ENCODE peak calls at places on chromosomes 3 and 15, in seven cellular contexts. N is Calu3; R is SK-N-SH; I is activated CD8-positive, alpha-beta T cell treated with anti-CD3 and anti-CD28 coated beads for 36 hours; G is mucosa of descending colon; Q is dorsolateral prefrontal cortex; W is glutamatergic neuron. V is an unnamed sample.

GRCh38 chr3:47423548-47424145 is 42.8 kb downstream of the PTPN23 start:
- DNase-seq in N (no peak), R (no peak), I (no peak), G (peak), Q (no peak), W (no peak), V (no peak)

GRCh38 chr15:65916664-65917406 is 47.5 kb downstream of the RAB11A start:
- DNase-seq in N (peak), R (peak), I (peak), G (peak), Q (peak), W (peak), V (no peak)

GRCh38 chr15:39434751-39435238 is 146.1 kb upstream of the THBS1 start:
- DNase-seq in N (no peak), R (no peak), I (no peak), G (no peak), Q (no peak), W (no peak), V (no peak)

GRCh38 chr3:46406786-46407611 is at the start of the genes CCR5AS and CCRL2:
- DNase-seq in N (peak), R (no peak), I (peak), G (peak), Q (no peak), W (no peak), V (no peak)

GRCh38 chr15:80568298-80568697 is 126.8 kb upstream of the ABHD17C start:
- DNase-seq in N (no peak), R (no peak), I (peak), G (no peak), Q (no peak), W (no peak), V (no peak)

GRCh38 chr15:27342991-27343390 is 372.0 kb downstream of the GABRG3 start:
- DNase-seq in N (no peak), R (peak), I (no peak), G (no peak), Q (no peak), W (no peak), V (no peak)

GRCh38 chr3:161342629-161343028 is 28.7 kb downstream of the SPTSSB start:
- DNase-seq in N (no peak), R (no peak), I (no peak), G (no peak), Q (no peak), W (no peak), V (no peak)

GRCh38 chr3:122992628-122993570 is 34.7 kb downstream of the SEMA5B start:
- DNase-seq in N (no peak), R (peak), I (no peak), G (no peak), Q (peak), W (no peak), V (no peak)

GRCh38 chr3:171049831-171050444 is 23.4 kb upstream of the SLC2A2 start:
- DNase-seq in N (peak), R (peak), I (peak), G (peak), Q (peak), W (peak), V (no peak)

GRCh38 chr3:126351086-126351770 is 6.0 kb downstream of the KLF15 start:
- DNase-seq in N (no peak), R (no peak), I (no peak), G (peak), Q (peak), W (peak), V (no peak)

GRCh38 chr15:49134683-49135341 is 20.6 kb downstream of the COPS2 start:
- DNase-seq in N (no peak), R (no peak), I (no peak), G (no peak), Q (no peak), W (no peak), V (no peak)

GRCh38 chr3:129418041-129418973 is 10.1 kb downstream of the EFCAB12 start:
- DNase-seq in N (no peak), R (no peak), I (no peak), G (no peak), Q (no peak), W (no peak), V (no peak)

GRCh38 chr3:149424921-149425320 is 47.5 kb upstream of the TM4SF1 start:
- DNase-seq in N (no peak), R (no peak), I (no peak), G (no peak), Q (no peak), W (no peak), V (no peak)

GRCh38 chr3:150407818-150408231 is 273 bp upstream of the TSC22D2 start:
- DNase-seq in N (no peak), R (no peak), I (no peak), G (peak), Q (no peak), W (no peak), V (no peak)

GRCh38 chr3:109059289-109059688 is 58.6 kb downstream of the MORC1 start:
- DNase-seq in N (no peak), R (no peak), I (no peak), G (no peak), Q (no peak), W (no peak), V (no peak)

GRCh38 chr3:62049033-62049432 is 324.3 kb downstream of the FEZF2 start:
- DNase-seq in N (no peak), R (no peak), I (no peak), G (no peak), Q (no peak), W (no peak), V (no peak)

GRCh38 chr3:62048577-62048976 is 324.8 kb downstream of the FEZF2 start:
- DNase-seq in N (no peak), R (no peak), I (no peak), G (no peak), Q (no peak), W (no peak), V (no peak)

GRCh38 chr3:62056603-62057002 is 316.7 kb downstream of the FEZF2 start:
- DNase-seq in N (no peak), R (no peak), I (no peak), G (no peak), Q (no peak), W (no peak), V (no peak)

GRCh38 chr3:62052331-62052730 is 321.0 kb downstream of the FEZF2 start:
- DNase-seq in N (no peak), R (no peak), I (no peak), G (no peak), Q (no peak), W (no peak), V (no peak)

GRCh38 chr3:62051506-62051905 is 321.8 kb downstream of the FEZF2 start:
- DNase-seq in N (no peak), R (peak), I (peak), G (peak), Q (no peak), W (peak), V (no peak)
- TF ChIP-seq CTCF in N (no peak), R (peak), I (no peak), G (no peak), Q (no peak), W (no peak), V (no peak)

GRCh38 chr3:77038468-77038927 is 1.4 kb upstream of the ROBO2 start:
- DNase-seq in N (peak), R (peak), I (peak), G (peak), Q (peak), W (peak), V (peak)
- TF ChIP-seq CTCF in N (peak), R (peak), I (no peak), G (no peak), Q (peak), W (peak), V (peak)

DNA sequence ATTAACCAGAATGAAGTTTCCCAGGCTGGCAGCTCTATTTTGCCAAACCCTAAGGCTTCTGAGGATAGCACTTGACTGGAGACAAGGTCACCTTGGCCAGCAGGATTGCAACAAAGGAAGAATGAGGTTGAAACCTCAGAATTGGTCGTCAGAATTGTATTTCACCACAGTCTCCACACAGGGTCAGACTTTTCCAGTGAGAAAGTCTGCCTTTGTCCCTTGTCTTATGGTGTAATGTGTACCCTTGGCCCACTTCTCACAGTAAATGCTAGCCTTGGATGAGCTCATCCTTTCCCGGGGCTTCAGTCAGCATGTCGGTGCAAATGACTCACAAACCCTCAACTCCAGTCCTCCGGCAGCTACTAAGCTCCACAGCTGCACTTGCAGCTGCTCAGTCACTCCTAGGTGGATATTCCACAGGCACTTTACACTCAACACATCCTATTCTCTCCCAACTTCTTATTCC is 19.7 kb downstream of the SSR3 start:
- DNase-seq in N (peak), R (no peak), I (peak), G (no peak), Q (no peak), W (no peak), V (peak)
- TF ChIP-seq CTCF in N (no peak), R (peak), I (no peak), G (no peak), Q (peak), W (no peak), V (no peak)

GRCh38 chr3:16928386-16929132 is 43.8 kb downstream of the PLCL2 start:
- DNase-seq in N (no peak), R (no peak), I (no peak), G (no peak), Q (no peak), W (no peak), V (no peak)

GRCh38 chr3:16923112-16923511 is 38.4 kb downstream of the PLCL2 start:
- DNase-seq in N (no peak), R (no peak), I (no peak), G (no peak), Q (no peak), W (no peak), V (no peak)

GRCh38 chr3:16932877-16933276 is 48.1 kb downstream of the PLCL2 start:
- DNase-seq in N (no peak), R (no peak), I (no peak), G (no peak), Q (no peak), W (no peak), V (no peak)

DNA sequence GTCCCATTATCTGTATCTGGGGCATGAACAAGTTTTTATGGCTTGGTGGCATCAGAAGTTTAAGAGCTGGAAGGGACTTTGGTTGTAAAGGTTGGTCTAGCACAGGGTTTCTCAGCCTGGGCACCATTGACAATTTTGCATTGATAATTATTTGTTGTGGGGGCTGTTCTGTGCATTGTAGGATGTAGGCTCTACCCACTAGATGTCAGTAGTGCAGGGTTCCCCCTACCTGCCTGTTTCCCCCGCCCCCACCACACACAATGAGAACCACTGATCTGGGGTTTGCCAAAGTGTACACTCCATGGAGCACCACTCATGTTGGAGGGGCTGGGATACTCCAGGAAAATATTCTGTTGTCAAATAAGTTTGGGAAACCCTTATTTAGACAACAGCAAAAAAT is 42.7 kb downstream of the PLCL2 start:
- DNase-seq in N (no peak), R (no peak), I (peak), G (no peak), Q (no peak), W (no peak), V (no peak)
- TF ChIP-seq CTCF in N (no peak), R (no peak), I (peak), G (no peak), Q (no peak), W (no peak), V (no peak)

DNA sequence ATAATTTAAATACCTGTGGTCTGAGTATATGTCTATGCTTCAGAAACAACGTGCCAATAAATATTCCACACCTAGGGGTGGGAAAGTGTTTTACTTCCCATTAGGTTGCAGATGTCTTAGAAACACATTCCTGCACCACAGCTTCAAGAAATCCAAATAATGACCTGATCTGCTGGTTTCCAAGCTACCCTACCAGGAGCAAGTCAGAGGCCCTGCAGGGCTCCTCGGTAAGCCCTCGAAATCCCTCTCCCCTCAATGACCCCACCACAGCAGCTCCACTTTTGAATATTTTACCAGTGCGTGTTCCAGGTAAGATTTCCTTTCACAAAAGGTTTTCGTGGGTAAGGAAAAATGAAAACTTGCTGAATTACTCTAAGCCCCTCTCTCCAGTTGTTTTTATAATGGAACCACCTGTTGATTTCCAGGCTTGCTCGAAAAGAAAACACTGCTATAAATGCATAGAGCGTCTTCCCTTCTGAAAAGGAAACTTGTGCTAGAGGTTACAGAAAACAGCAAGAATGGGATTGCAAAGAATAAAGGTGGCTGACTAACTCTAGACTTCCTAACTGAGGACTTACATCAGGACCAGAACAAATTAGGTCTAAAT is 12.6 kb downstream of the IL12A start:
- DNase-seq in N (no peak), R (no peak), I (no peak), G (no peak), Q (no peak), W (no peak), V (no peak)
- TF ChIP-seq CTCF in N (no peak), R (no peak), I (no peak), G (no peak), Q (no peak), W (no peak), V (no peak)

GRCh38 chr3:134464693-134465385 is 20.9 kb downstream of the ANAPC13 start:
- DNase-seq in N (no peak), R (no peak), I (no peak), G (no peak), Q (no peak), W (no peak), V (no peak)
- TF ChIP-seq CTCF in N (no peak), R (peak), I (no peak), G (no peak), Q (no peak), W (no peak), V (no peak)

DNA sequence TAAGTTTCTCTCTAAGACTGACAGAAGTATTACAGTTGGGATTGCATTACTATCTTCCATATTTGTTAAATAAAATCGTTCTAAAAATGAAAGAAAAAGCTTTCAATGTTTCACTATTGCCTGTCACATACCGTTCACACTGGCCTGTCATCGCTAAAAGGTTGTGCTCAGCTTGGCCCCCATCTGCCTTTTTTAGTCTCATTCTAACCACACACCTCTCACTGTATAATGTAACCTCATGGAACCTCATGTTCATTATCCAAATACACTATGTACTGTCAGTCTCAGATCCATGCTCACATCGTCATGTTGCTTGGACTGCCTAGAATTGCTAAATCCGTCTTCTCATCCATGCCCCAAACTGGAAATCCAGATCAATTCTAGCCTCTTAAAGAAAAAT is 637.8 kb upstream of the ROBO1 start:
- DNase-seq in N (no peak), R (no peak), I (no peak), G (no peak), Q (no peak), W (no peak), V (no peak)
- TF ChIP-seq CTCF in N (no peak), R (no peak), I (no peak), G (no peak), Q (no peak), W (no peak), V (no peak)

GRCh38 chr3:139044366-139045210 is at the start of gene PRR23C:
- DNase-seq in N (no peak), R (peak), I (no peak), G (no peak), Q (no peak), W (no peak), V (no peak)
- TF ChIP-seq CTCF in N (peak), R (peak), I (no peak), G (no peak), Q (no peak), W (no peak), V (peak)

GRCh38 chr15:77657629-77658238 is 25.0 kb upstream of the LINGO1 start:
- DNase-seq in N (no peak), R (no peak), I (no peak), G (no peak), Q (peak), W (no peak), V (no peak)

GRCh38 chr15:77654975-77655374 is 22.3 kb upstream of the LINGO1 start:
- DNase-seq in N (peak), R (peak), I (peak), G (peak), Q (no peak), W (peak), V (no peak)

GRCh38 chr15:77664428-77664827 is 31.7 kb upstream of the LINGO1 start:
- DNase-seq in N (no peak), R (no peak), I (no peak), G (no peak), Q (no peak), W (no peak), V (no peak)

GRCh38 chr15:77656294-77656693 is 23.6 kb upstream of the LINGO1 start:
- DNase-seq in N (no peak), R (no peak), I (no peak), G (no peak), Q (peak), W (no peak), V (no peak)

GRCh38 chr15:77659350-77660321 is 26.9 kb upstream of the LINGO1 start:
- DNase-seq in N (peak), R (peak), I (peak), G (peak), Q (peak), W (peak), V (peak)
- TF ChIP-seq CTCF in N (peak), R (peak), I (peak), G (peak), Q (peak), W (peak), V (peak)

V was measured in mesothelial cell of epicardium.